ENCODE peak calls at places on chromosome 5, in seven cellular contexts. One of them, this sample, is unnamed.

GRCh38 chr5:71954329-71954728 is 152.9 kb upstream of the MAP1B start:
- DNase-seq in Calu3: no peak
- DNase-seq in stimulated activated CD8-positive, alpha-beta memory T cell treated with anti-CD3 and anti-CD28 coated beads, Interleukin-7, amount 100 ng/mL, for 24 hours: no peak
- DNase-seq in NCI-H1417: no peak
- DNase-seq in astrocyte of the hippocampus: no peak
- DNase-seq in T follicular helper cell: no peak
- DNase-seq in fibroblast of lung: no peak
- DNase-seq in this sample: no peak

GRCh38 chr5:80809451-80809850 is 150.7 kb upstream of the RASGRF2 start:
- DNase-seq in Calu3: no peak
- DNase-seq in stimulated activated CD8-positive, alpha-beta memory T cell treated with anti-CD3 and anti-CD28 coated beads, Interleukin-7, amount 100 ng/mL, for 24 hours: no peak
- DNase-seq in NCI-H1417: no peak
- DNase-seq in astrocyte of the hippocampus: peak; percentile 10
- DNase-seq in T follicular helper cell: no peak
- DNase-seq in fibroblast of lung: no peak
- DNase-seq in this sample: no peak

GRCh38 chr5:34957857-34958690 is 28.7 kb downstream of the DNAJC21 start:
- DNase-seq in Calu3: peak; percentile 24
- DNase-seq in stimulated activated CD8-positive, alpha-beta memory T cell treated with anti-CD3 and anti-CD28 coated beads, Interleukin-7, amount 100 ng/mL, for 24 hours: no peak
- DNase-seq in NCI-H1417: peak; percentile 8
- DNase-seq in astrocyte of the hippocampus: peak; percentile 56
- DNase-seq in T follicular helper cell: no peak
- DNase-seq in fibroblast of lung: peak; percentile 11
- DNase-seq in this sample: no peak

GRCh38 chr5:126914813-126915436 is 115.4 kb downstream of the MARCHF3 start:
- DNase-seq in Calu3: no peak
- DNase-seq in stimulated activated CD8-positive, alpha-beta memory T cell treated with anti-CD3 and anti-CD28 coated beads, Interleukin-7, amount 100 ng/mL, for 24 hours: no peak
- DNase-seq in NCI-H1417: no peak
- DNase-seq in astrocyte of the hippocampus: no peak
- DNase-seq in T follicular helper cell: no peak
- DNase-seq in fibroblast of lung: no peak
- DNase-seq in this sample: no peak

GRCh38 chr5:61619289-61619688 is 287.2 kb downstream of the ZSWIM6 start:
- DNase-seq in Calu3: no peak
- DNase-seq in stimulated activated CD8-positive, alpha-beta memory T cell treated with anti-CD3 and anti-CD28 coated beads, Interleukin-7, amount 100 ng/mL, for 24 hours: no peak
- DNase-seq in NCI-H1417: no peak
- DNase-seq in astrocyte of the hippocampus: no peak
- DNase-seq in T follicular helper cell: no peak
- DNase-seq in fibroblast of lung: no peak
- DNase-seq in this sample: no peak

GRCh38 chr5:178361657-178362445 is 129.2 kb upstream of the PHYKPL start:
- DNase-seq in Calu3: no peak
- DNase-seq in stimulated activated CD8-positive, alpha-beta memory T cell treated with anti-CD3 and anti-CD28 coated beads, Interleukin-7, amount 100 ng/mL, for 24 hours: no peak
- DNase-seq in NCI-H1417: no peak
- DNase-seq in astrocyte of the hippocampus: no peak
- DNase-seq in T follicular helper cell: no peak
- DNase-seq in fibroblast of lung: peak; percentile 13
- DNase-seq in this sample: no peak

GRCh38 chr5:116032991-116033390 is 719 bp downstream of the ARL14EPL start:
- DNase-seq in Calu3: no peak
- DNase-seq in stimulated activated CD8-positive, alpha-beta memory T cell treated with anti-CD3 and anti-CD28 coated beads, Interleukin-7, amount 100 ng/mL, for 24 hours: no peak
- DNase-seq in NCI-H1417: no peak
- DNase-seq in astrocyte of the hippocampus: no peak
- DNase-seq in T follicular helper cell: no peak
- DNase-seq in fibroblast of lung: no peak
- DNase-seq in this sample: no peak

GRCh38 chr5:178467261-178468195 is 122.7 kb downstream of the COL23A1 start:
- DNase-seq in Calu3: no peak
- DNase-seq in stimulated activated CD8-positive, alpha-beta memory T cell treated with anti-CD3 and anti-CD28 coated beads, Interleukin-7, amount 100 ng/mL, for 24 hours: no peak
- DNase-seq in NCI-H1417: no peak
- DNase-seq in astrocyte of the hippocampus: no peak
- DNase-seq in T follicular helper cell: no peak
- DNase-seq in fibroblast of lung: no peak
- DNase-seq in this sample: no peak

GRCh38 chr5:149015126-149015525 is 47.7 kb downstream of the SH3TC2 start:
- DNase-seq in Calu3: no peak
- DNase-seq in stimulated activated CD8-positive, alpha-beta memory T cell treated with anti-CD3 and anti-CD28 coated beads, Interleukin-7, amount 100 ng/mL, for 24 hours: no peak
- DNase-seq in NCI-H1417: no peak
- DNase-seq in astrocyte of the hippocampus: no peak
- DNase-seq in T follicular helper cell: no peak
- DNase-seq in fibroblast of lung: no peak
- DNase-seq in this sample: no peak

GRCh38 chr5:177478711-177479646 is 5.5 kb upstream of the DBN1 start:
- DNase-seq in Calu3: no peak
- DNase-seq in stimulated activated CD8-positive, alpha-beta memory T cell treated with anti-CD3 and anti-CD28 coated beads, Interleukin-7, amount 100 ng/mL, for 24 hours: no peak
- DNase-seq in NCI-H1417: no peak
- DNase-seq in astrocyte of the hippocampus: peak; percentile 59
- DNase-seq in T follicular helper cell: no peak
- DNase-seq in fibroblast of lung: peak; percentile 55
- DNase-seq in this sample: peak; percentile 42

GRCh38 chr5:151811593-151812321 is 40.0 kb downstream of the G3BP1 start:
- DNase-seq in Calu3: no peak
- DNase-seq in stimulated activated CD8-positive, alpha-beta memory T cell treated with anti-CD3 and anti-CD28 coated beads, Interleukin-7, amount 100 ng/mL, for 24 hours: no peak
- DNase-seq in NCI-H1417: no peak
- DNase-seq in astrocyte of the hippocampus: peak; percentile 84
- DNase-seq in T follicular helper cell: no peak
- DNase-seq in fibroblast of lung: peak; percentile 87
- DNase-seq in this sample: no peak

GRCh38 chr5:15377573-15378340 is 122.2 kb upstream of the FBXL7 start:
- DNase-seq in Calu3: no peak
- DNase-seq in stimulated activated CD8-positive, alpha-beta memory T cell treated with anti-CD3 and anti-CD28 coated beads, Interleukin-7, amount 100 ng/mL, for 24 hours: no peak
- DNase-seq in NCI-H1417: no peak
- DNase-seq in astrocyte of the hippocampus: no peak
- DNase-seq in T follicular helper cell: no peak
- DNase-seq in fibroblast of lung: no peak
- DNase-seq in this sample: no peak

GRCh38 chr5:32683125-32683524 is 28.0 kb upstream of the NPR3 start:
- DNase-seq in Calu3: no peak
- DNase-seq in stimulated activated CD8-positive, alpha-beta memory T cell treated with anti-CD3 and anti-CD28 coated beads, Interleukin-7, amount 100 ng/mL, for 24 hours: no peak
- DNase-seq in NCI-H1417: no peak
- DNase-seq in astrocyte of the hippocampus: no peak
- DNase-seq in T follicular helper cell: no peak
- DNase-seq in fibroblast of lung: no peak
- DNase-seq in this sample: no peak